ENCODE peak calls at places on chromosomes 1 and 21, in seven cellular contexts. C is K562, M is HCT116, Z is SK-N-SH, I is GM12878, T is HepG2, S is H1. G is an unnamed sample.

GRCh38 chr1:65955071-65955470 is 162.4 kb downstream of the PDE4B start:
- DNase-seq in S (no peak), I (no peak), M (peak; percentile 13), T (no peak), C (no peak), Z (no peak), G (no peak)

GRCh38 chr1:234111458-234112142 is 207.1 kb downstream of the SLC35F3 start:
- DNase-seq in Z (peak; percentile 73), I (no peak), M (no peak), T (peak; percentile 33), S (peak; percentile 57), C (peak; percentile 39), G (peak; percentile 90)

GRCh38 chr1:2049517-2050481 is at the start of gene PRKCZ:
- DNase-seq in I (peak; percentile 28), Z (peak; percentile 97), M (peak; percentile 73), S (peak; percentile 97), C (peak; percentile 74), T (peak; percentile 87), G (peak; percentile 95)

GRCh38 chr21:15444118-15444960 is 285.4 kb upstream of the USP25 start:
- DNase-seq in C (no peak), Z (no peak), S (no peak), I (no peak), T (peak; percentile 98), M (no peak), G (peak; percentile 65)

GRCh38 chr1:243343970-243344749 is 88.3 kb downstream of the SDCCAG8 start:
- DNase-seq in Z (peak; percentile 59), M (peak; percentile 8), T (peak; percentile 43), I (peak; percentile 20), C (peak; percentile 53), S (no peak), G (peak; percentile 45)

GRCh38 chr1:31551206-31551605 is 25.1 kb upstream of the TINAGL1 start:
- DNase-seq in I (no peak), S (no peak), T (no peak), Z (no peak), C (no peak), M (no peak), G (no peak)

GRCh38 chr1:207831517-207832327 is 79.2 kb downstream of the CD34 start:
- DNase-seq in M (no peak), T (no peak), S (no peak), I (peak; percentile 94), Z (no peak), C (no peak), G (no peak)

GRCh38 chr1:202625416-202626360 is 84.6 kb downstream of the SYT2 start:
- DNase-seq in T (peak; percentile 41), S (peak; percentile 87), Z (peak; percentile 92), M (peak; percentile 26), I (no peak), C (peak; percentile 88), G (peak; percentile 68)

GRCh38 chr1:180156201-180156600 is 1.5 kb downstream of the QSOX1 start:
- DNase-seq in I (peak; percentile 15), S (no peak), M (no peak), C (no peak), Z (no peak), T (no peak), G (no peak)

GRCh38 chr1:2591581-2592261 is 5.1 kb downstream of the PRXL2B start:
- DNase-seq in T (no peak), Z (peak; percentile 31), S (no peak), M (no peak), I (no peak), C (no peak), G (no peak)

GRCh38 chr21:39132248-39132647 is 51.0 kb downstream of the PSMG1 start:
- DNase-seq in T (peak; percentile 83), I (no peak), M (no peak), Z (no peak), C (no peak), S (no peak), G (no peak)

GRCh38 chr1:119330062-119330939 is 38.3 kb upstream of the HAO2 start:
- DNase-seq in C (no peak), T (no peak), Z (no peak), M (no peak), S (no peak), I (no peak), G (no peak)

GRCh38 chr1:49526672-49527071 is 497.1 kb downstream of the AGBL4 start:
- DNase-seq in M (no peak), C (no peak), I (no peak), S (no peak), Z (peak; percentile 7), T (no peak), G (no peak)
- TF ChIP-seq JUND in M (no peak), C (no peak), I (no peak), S (no peak), Z (no peak), T (no peak), G (no peak)

DNA sequence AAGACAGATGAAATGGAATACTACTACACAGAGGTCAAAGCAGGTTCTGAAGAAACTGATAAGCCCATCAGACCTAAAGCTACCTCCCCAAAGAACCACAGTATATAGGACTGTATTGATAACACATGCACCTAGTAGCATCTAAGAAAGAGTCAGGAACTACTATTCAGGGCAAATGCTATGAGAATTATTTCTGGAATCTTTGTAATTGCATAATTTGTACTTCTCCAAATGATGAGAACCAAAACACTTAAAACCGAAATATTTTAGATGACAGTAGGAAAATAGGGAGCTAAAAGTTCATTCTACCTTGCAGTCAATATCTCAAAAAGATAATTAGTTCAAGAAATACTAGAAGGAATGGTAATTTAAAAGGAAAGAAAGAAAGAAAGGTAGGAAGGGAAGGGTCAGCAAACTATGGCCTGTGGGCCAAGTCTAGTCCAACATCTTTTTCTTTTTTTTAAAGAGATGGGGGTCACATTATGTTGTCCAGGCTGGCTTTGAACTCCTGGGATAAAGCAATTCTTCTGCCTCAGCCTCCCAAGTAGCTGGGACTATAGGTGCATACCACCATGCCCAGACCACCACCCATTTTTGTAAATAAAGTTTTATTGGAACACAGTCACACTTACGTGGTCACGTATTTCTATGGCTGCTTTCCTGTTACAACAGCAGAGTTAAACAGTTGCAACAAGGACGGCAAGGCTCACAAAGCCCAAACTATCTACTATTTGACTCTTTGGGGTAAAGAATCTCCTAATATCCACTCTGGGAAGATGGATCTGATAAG is 24.0 kb downstream of the EGLN1 start:
- DNase-seq in I (no peak), C (no peak), M (no peak), Z (no peak), T (no peak), S (no peak), G (no peak)
- TF ChIP-seq JUND in I (no peak), C (no peak), M (no peak), Z (no peak), T (no peak), S (no peak), G (no peak)

GRCh38 chr1:168442931-168443330 is 100.9 kb downstream of the XCL2 start:
- DNase-seq in Z (no peak), C (no peak), S (no peak), I (no peak), T (no peak), M (no peak), G (no peak)

GRCh38 chr1:168452329-168452728 is 91.5 kb downstream of the XCL2 start:
- DNase-seq in I (no peak), C (peak; percentile 65), M (no peak), Z (no peak), S (peak; percentile 54), T (no peak), G (no peak)

GRCh38 chr1:168443356-168443755 is 100.4 kb downstream of the XCL2 start:
- DNase-seq in C (no peak), I (no peak), M (no peak), T (no peak), Z (no peak), S (no peak), G (no peak)

GRCh38 chr1:168443899-168444298 is 99.9 kb downstream of the XCL2 start:
- DNase-seq in Z (no peak), T (no peak), S (no peak), M (no peak), I (no peak), C (no peak), G (no peak)

GRCh38 chr1:168447871-168448270 is 95.9 kb downstream of the XCL2 start:
- DNase-seq in T (no peak), S (no peak), I (no peak), C (no peak), Z (no peak), M (no peak), G (no peak)
- TF ChIP-seq JUND in T (no peak), S (no peak), I (no peak), C (no peak), Z (no peak), M (no peak), G (no peak)

GRCh38 chr21:29326914-29327554 is 28.3 kb downstream of the BACH1 start:
- DNase-seq in S (no peak), Z (no peak), C (no peak), I (no peak), M (no peak), T (no peak), G (no peak)
- TF ChIP-seq JUND in S (no peak), Z (no peak), C (no peak), I (no peak), M (no peak), T (no peak), G (no peak)

G was measured in T47D.